ENCODE peak calls at places on chromosome 2, in ten cellular contexts. B, J, Q, V, Y, H, E, U, A and T are unnamed samples.

GRCh38 chr2:241417626-241418025 is 61.5 kb downstream of the FARP2 start:
- DNase-seq in B (no peak), V (no peak), H (no peak), Q (no peak), A (peak; percentile 66), J (no peak), E (no peak), Y (no peak), U (no peak), T (no peak)

GRCh38 chr2:203453858-203454451 is 81.1 kb downstream of the RAPH1 start:
- DNase-seq in J (peak; percentile 78), Q (no peak), A (peak; percentile 61), H (no peak), Y (peak; percentile 36), B (no peak), V (no peak), E (no peak), U (peak; percentile 45), T (no peak)

GRCh38 chr2:167697961-167698360 is 549.4 kb downstream of the STK39 start:
- DNase-seq in U (no peak), J (no peak), Y (no peak), H (no peak), Q (no peak), V (no peak), E (no peak), B (no peak), A (no peak), T (no peak)

GRCh38 chr2:38377501-38378258 is 607 bp upstream of the ATL2 start:
- DNase-seq in B (no peak), U (no peak), A (peak; percentile 42), H (no peak), Q (no peak), J (peak; percentile 75), Y (no peak), E (no peak), V (no peak), T (no peak)

GRCh38 chr2:43110442-43110871 is 115.9 kb downstream of the ZFP36L2 start:
- DNase-seq in H (no peak), A (peak; percentile 50), Y (no peak), Q (no peak), J (peak; percentile 91), U (no peak), B (peak; percentile 41), E (no peak), V (no peak), T (no peak)

GRCh38 chr2:88350262-88350640 is 102.2 kb downstream of the FOXI3 start:
- DNase-seq in Q (no peak), A (no peak), Y (no peak), B (no peak), J (no peak), V (no peak), U (no peak), H (peak; percentile 24), E (no peak), T (no peak)

GRCh38 chr2:220653776-220654175 is 918.3 kb downstream of the EPHA4 start:
- DNase-seq in U (no peak), H (no peak), J (no peak), E (no peak), A (no peak), B (no peak), Y (no peak), V (no peak), Q (no peak), T (no peak)

GRCh38 chr2:3662239-3662638 is 4.2 kb downstream of the ALLC start:
- DNase-seq in Y (no peak), B (no peak), U (peak; percentile 21), J (no peak), A (no peak), H (no peak), V (no peak), Q (no peak), E (peak; percentile 15), T (no peak)

DNA sequence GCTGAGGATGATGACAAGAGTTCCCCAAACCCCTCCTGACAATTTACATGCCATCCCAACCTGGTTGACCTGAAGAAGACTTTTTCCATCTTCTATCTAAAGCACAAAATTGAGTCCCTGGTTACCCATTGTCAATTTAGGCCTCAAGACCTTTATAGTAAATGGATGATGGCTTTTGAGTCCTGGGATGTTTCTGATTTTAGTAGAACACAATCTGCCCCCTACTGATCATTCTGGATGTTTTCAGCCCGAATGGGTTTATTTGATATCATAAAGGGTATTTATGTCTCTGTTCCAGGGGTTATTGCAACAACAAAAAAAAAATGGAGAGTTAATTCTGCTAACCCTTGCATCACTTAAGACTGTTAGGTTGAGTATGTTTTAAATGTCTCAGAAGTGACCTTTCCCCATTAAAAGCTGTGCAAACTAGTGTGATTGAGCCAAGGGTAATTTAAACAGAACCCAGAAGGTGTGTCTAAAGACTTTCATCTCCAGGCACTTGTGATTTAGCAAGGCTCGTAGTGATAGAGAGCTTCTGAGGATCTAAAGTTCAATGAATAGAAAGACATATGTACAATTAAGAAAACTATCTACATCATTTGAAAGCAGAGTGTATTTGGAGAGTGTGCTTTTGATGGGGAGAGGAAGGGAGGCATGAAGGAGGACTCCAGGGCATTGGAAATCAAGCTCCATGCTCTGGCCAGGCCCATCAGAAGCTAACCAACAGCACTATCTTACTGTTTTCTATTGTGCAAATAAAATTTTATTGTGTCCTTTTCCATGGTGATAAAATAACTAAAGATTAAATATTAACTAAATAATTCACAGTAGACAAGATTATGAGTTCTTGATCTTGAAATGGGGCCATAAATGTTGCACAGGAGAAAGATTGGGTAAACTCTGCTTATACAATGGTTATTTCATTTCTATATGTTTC is 96.6 kb upstream of the NOSTRIN start:
- DNase-seq in E (no peak), J (peak; percentile 69), V (no peak), U (no peak), Q (no peak), Y (no peak), A (peak; percentile 12), B (no peak), H (peak; percentile 34), T (no peak)
- TF ChIP-seq CTCF in E (no peak), J (peak; percentile 53), V (no peak), U (peak; percentile 48), Q (peak; percentile 23), Y (peak; percentile 15), A (peak; percentile 50), B (peak; percentile 25), H (no peak), T (no peak)

DNA sequence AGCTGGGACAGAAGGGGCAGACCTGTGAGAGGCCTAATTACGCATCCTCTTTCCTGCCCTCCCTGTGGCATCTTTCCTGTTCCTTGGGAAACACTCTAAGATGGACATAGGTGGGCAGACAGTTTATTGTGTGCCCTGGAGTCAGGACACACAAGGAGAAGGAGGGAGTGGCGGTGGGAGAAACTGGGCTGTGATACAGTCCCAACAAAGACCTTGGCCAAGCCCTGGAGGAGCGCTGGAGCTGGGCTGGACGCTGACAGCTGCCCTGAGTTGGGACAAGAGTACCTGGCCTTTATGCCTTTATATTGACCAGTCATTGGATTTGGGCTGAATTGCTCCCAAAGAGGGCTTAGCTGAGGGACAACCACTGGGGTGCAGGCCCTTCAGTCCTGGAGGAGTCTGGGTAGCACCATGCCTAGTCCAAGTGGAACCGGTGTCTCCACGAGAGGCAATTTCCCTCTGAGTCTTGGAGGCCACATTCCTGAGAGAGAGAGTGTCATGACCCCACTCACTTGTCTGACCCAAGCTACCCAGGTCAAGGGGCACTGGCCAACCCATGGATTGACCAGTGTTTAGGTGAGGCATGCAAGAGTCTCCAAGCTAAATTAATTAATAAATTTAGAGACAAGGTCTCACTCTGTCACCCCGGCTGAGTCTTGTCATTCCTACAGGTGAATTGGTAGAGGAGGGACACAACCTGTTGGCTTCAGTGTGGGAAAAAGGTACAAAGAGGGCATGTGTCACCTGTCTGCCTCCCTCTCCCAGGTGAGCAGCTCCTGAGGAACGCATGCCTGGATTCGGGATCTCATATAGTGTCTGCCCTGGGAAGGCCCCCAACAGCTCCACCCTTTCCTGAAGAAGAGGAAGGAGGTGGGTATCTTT is 107.1 kb upstream of the ST3GAL5 start:
- DNase-seq in H (no peak), U (no peak), Q (no peak), A (no peak), E (peak; percentile 20), Y (no peak), V (no peak), J (no peak), B (no peak), T (no peak)
- H3K9me3 ChIP-seq in H (no peaks in the 10 kb centered on the region), U (no peaks in the 10 kb centered on the region), Q (no peaks in the 10 kb centered on the region), A (no peaks in the 10 kb centered on the region), E (no peaks in the 10 kb centered on the region), Y (peaks cover 3% of the 10 kb centered on the region), V (no peaks in the 10 kb centered on the region), J (no peaks in the 10 kb centered on the region), B (peaks cover 10% of the 10 kb centered on the region), T (no peaks in the 10 kb centered on the region)

DNA sequence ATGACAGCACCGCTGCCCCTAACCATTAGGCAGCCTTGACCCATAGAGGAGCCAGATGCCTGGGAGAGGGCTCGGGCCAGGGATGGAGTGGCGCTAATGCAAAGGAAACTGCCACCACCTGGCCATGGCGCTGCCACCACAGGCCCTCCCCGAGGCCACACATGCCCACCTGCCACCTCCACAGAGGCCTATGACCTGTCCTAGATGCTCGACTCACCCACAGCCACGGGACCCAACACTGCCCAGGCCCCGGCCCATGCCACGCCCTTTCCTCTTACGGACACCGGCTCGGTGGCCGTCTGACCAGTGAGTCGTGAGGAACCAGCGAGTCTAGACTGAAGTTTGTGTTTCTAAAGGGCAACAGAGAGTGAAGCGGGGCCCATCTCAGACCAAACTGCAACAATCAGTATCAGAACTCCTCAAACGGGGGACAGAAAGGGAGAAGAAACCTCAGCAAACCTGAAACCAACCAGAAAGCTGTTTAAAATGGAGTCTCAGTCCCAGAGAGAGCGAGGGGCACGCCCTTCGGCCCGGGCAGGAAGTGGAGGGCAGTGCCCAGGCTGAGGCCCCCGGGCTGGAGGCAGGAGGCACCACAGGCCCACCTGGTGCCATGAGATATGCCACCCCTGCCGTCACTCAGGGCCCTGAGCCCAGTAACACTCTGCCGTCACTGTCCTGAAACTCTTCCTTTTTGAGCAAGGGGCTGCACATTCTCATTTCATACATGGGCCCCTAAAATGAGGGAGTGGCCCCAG is 711 bp downstream of the GPR17 start:
- DNase-seq in J (no peak), V (no peak), B (no peak), U (no peak), A (no peak), H (peak; percentile 16), Y (no peak), Q (peak; percentile 45), E (no peak), T (no peak)
- H3K4me1 ChIP-seq in J (peaks cover 4% of the 10 kb centered on the region), V (peaks cover 22% of the 10 kb centered on the region), B (peaks cover 98% of the 10 kb centered on the region), U (peaks cover 31% of the 10 kb centered on the region), A (peaks cover 71% of the 10 kb centered on the region), H (peaks cover 6% of the 10 kb centered on the region), Y (peaks cover 86% of the 10 kb centered on the region), Q (peaks cover 51% of the 10 kb centered on the region), E (no peaks in the 10 kb centered on the region), T (peaks cover 32% of the 10 kb centered on the region)

GRCh38 chr2:232316382-232317190 is 62.0 kb upstream of the ALPP start:
- DNase-seq in B (no peak), Y (no peak), A (no peak), Q (no peak), J (no peak), E (no peak), V (no peak), H (no peak), U (no peak), T (no peak)

GRCh38 chr2:232315923-232316299 is 62.6 kb upstream of the ALPP start:
- DNase-seq in H (no peak), Y (no peak), V (no peak), E (no peak), U (no peak), B (no peak), Q (no peak), J (no peak), A (no peak), T (no peak)

GRCh38 chr2:232318175-232318855 is 60.2 kb upstream of the ALPP start:
- DNase-seq in Y (no peak), J (no peak), H (no peak), V (no peak), E (peak; percentile 24), A (no peak), Q (no peak), B (no peak), U (no peak), T (no peak)

GRCh38 chr2:232319117-232320037 is 59.2 kb upstream of the ALPP start:
- DNase-seq in V (no peak), U (no peak), H (no peak), B (no peak), A (no peak), J (no peak), Q (no peak), E (peak; percentile 24), Y (no peak), T (no peak)

DNA sequence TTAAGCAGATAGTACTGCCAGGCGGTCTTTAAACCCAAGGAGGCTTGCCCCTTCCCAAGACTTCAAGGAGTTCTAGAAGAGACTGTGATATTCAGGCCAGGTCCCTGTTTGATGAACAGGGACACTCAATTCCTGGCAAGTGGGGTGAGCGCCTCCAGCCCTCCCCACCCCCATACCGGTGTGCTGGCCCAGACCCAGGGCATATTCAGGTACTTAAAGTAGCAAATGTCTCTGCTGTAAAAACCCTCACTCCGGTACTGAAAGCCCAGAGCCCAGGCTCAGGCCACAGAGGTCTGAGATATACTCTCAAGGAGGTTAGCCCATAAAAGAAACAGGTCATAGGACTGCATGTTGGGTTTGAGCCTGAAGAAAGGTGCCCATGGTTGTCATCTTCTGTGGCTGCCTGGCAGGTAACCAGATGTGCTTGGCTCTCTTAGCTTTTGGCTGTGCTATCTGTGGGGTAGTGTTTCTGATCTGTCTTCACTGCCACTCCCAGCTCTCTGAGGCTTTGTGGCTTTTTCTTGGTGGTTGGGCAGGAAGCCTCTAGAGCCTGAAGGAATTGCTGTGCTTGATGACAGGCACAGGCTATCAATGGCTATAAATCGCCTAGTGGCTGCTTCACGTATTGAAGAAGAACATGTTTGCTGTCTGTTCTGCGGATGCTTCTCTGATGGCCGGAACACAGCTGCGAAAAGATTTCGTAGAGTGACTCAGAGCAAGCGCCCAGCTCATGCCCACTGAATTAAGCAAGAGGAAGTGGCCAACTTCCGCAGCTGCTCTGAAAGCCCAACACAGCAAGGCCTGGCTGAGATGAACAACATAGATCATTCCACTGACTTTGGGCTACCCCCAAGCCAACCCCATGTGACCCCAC is 63.3 kb upstream of the ALPP start:
- DNase-seq in Y (peak; percentile 37), E (no peak), Q (peak; percentile 81), V (peak; percentile 71), A (no peak), H (no peak), U (no peak), J (peak; percentile 87), B (peak; percentile 41), T (peak; percentile 41)
- TF ChIP-seq CTCF in Y (peak; percentile 18), E (peak; percentile 38), Q (peak; percentile 21), V (peak; percentile 48), A (no peak), H (no peak), U (no peak), J (peak; percentile 23), B (peak; percentile 10), T (peak; percentile 18)